ENCODE peak calls at places on chromosomes 1 and 21, in ten cellular contexts. L, Z, J, I, R, X, D, V, W and T are unnamed samples.

GRCh38 chr1:1348420-1349255 is 580 bp downstream of the DVL1 start:
- DNase-seq in L (no peak), Z (no peak), J (no peak), I (no peak), R (no peak), X (no peak), D (no peak), V (peak; percentile 50), W (no peak), T (peak; percentile 50)

GRCh38 chr1:10829965-10830515 is 33.6 kb upstream of the CASZ1 start:
- DNase-seq in L (no peak), Z (no peak), J (no peak), I (no peak), R (no peak), X (no peak), D (no peak), V (no peak), W (no peak), T (peak; percentile 40)

GRCh38 chr1:85125891-85126290 is 74.9 kb downstream of the SYDE2 start:
- DNase-seq in L (no peak), Z (no peak), J (no peak), I (no peak), R (no peak), X (no peak), D (no peak), V (no peak), W (no peak), T (no peak)

GRCh38 chr1:199929556-199929955 is 98.0 kb upstream of the NR5A2 start:
- DNase-seq in L (no peak), Z (no peak), J (no peak), I (peak; percentile 18), R (no peak), X (no peak), D (no peak), V (no peak), W (no peak), T (no peak)

GRCh38 chr1:55869050-55869449 is 653.9 kb upstream of the USP24 start:
- DNase-seq in L (no peak), Z (no peak), J (no peak), I (no peak), R (no peak), X (peak; percentile 76), D (no peak), V (peak; percentile 18), W (no peak), T (no peak)

GRCh38 chr1:237000191-237000590 is 4.0 kb downstream of the MT1HL1 start:
- DNase-seq in L (no peak), Z (no peak), J (no peak), I (no peak), R (no peak), X (no peak), D (no peak), V (no peak), W (no peak), T (no peak)

GRCh38 chr1:225897595-225898514 is 8.9 kb upstream of the LEFTY1 start:
- DNase-seq in L (no peak), Z (no peak), J (no peak), I (no peak), R (no peak), X (no peak), D (no peak), V (no peak), W (peak; percentile 92), T (no peak)

GRCh38 chr1:201383647-201384405 is 6.3 kb upstream of the TNNT2 start:
- DNase-seq in L (peak; percentile 87), Z (peak; percentile 45), J (no peak), I (peak; percentile 88), R (peak; percentile 74), X (no peak), D (peak; percentile 80), V (peak; percentile 56), W (no peak), T (no peak)

GRCh38 chr21:28148400-28149064 is 844.1 kb downstream of the LTN1 start:
- DNase-seq in L (no peak), Z (no peak), J (no peak), I (peak; percentile 48), R (peak; percentile 39), X (no peak), D (no peak), V (peak; percentile 57), W (no peak), T (no peak)

GRCh38 chr1:27979859-27980201 is 20.1 kb downstream of the XKR8 start:
- DNase-seq in L (no peak), Z (no peak), J (no peak), I (no peak), R (no peak), X (no peak), D (no peak), V (no peak), W (no peak), T (no peak)
- TF ChIP-seq CTCF in L (no peak), Z (no peak), J (no peak), I (no peak), R (no peak), X (no peak), D (no peak), V (no peak), W (no peak), T (no peak)

GRCh38 chr1:244210884-244211558 is 159.9 kb downstream of the ZBTB18 start:
- DNase-seq in L (no peak), Z (no peak), J (peak; percentile 55), I (no peak), R (no peak), X (no peak), D (no peak), V (no peak), W (no peak), T (peak; percentile 45)
- TF ChIP-seq CTCF in L (no peak), Z (peak; percentile 38), J (peak; percentile 66), I (peak; percentile 53), R (peak; percentile 56), X (no peak), D (no peak), V (peak; percentile 54), W (no peak), T (peak; percentile 43)

GRCh38 chr1:23664837-23665795 is 26.5 kb upstream of the RPL11 start:
- DNase-seq in L (no peak), Z (no peak), J (no peak), I (peak; percentile 20), R (peak; percentile 22), X (no peak), D (no peak), V (peak; percentile 51), W (peak; percentile 56), T (peak; percentile 36)

GRCh38 chr1:23667411-23667810 is 24.2 kb upstream of the RPL11 start:
- DNase-seq in L (no peak), Z (no peak), J (no peak), I (no peak), R (no peak), X (no peak), D (no peak), V (no peak), W (no peak), T (no peak)

GRCh38 chr1:23673086-23673813 is 18.4 kb upstream of the RPL11 start:
- DNase-seq in L (peak; percentile 75), Z (peak; percentile 13), J (no peak), I (peak; percentile 96), R (peak; percentile 100), X (no peak), D (no peak), V (peak; percentile 58), W (peak; percentile 38), T (peak; percentile 82)

DNA sequence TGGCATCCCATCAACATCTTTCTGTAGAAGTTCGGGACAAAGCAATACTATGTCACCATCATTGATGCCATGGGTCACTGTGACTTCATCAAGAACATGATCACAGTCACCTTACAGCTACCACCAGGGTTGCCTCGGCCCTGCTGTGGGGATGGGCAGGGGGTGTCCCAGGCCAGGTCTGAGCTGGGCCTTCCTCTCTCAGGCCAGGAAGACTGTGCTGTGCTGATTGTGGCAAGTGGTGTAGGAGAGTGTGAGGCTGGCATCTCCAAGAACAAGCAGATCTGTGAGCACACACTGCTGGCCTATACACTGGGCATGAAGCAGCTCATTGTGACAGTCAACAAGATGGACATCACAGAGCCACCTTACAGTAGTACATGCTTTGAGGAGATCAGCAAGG is 20.9 kb upstream of the RPL11 start:
- DNase-seq in L (no peak), Z (no peak), J (no peak), I (no peak), R (no peak), X (no peak), D (no peak), V (no peak), W (no peak), T (no peak)
- TF ChIP-seq CTCF in L (no peak), Z (no peak), J (no peak), I (no peak), R (no peak), X (no peak), D (no peak), V (no peak), W (no peak), T (no peak)

GRCh38 chr1:18557621-18558465 is 72.8 kb upstream of the PAX7 start:
- DNase-seq in L (no peak), Z (no peak), J (peak; percentile 40), I (peak; percentile 4), R (peak; percentile 47), X (no peak), D (no peak), V (no peak), W (no peak), T (peak; percentile 56)
- TF ChIP-seq CTCF in L (no peak), Z (no peak), J (no peak), I (no peak), R (peak; percentile 4), X (no peak), D (no peak), V (no peak), W (no peak), T (no peak)

DNA sequence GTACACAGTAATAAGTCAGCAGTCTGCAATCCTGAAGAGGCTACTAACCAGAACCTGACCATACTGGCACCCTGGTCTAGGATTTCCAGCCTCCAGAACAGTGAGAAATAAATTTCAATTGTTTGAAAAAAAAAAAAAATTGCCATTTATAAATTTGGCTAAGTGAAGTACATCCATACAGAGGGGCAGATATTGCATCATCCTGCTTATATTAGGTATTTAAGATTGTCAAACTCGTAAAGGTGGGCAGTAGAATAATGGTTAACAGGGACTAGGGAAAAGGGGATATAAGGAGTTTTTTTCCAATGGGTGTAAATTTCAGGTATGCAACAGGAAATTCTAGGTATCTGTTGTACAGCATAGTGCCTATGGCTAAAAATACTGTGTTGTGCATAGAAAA is 1250.9 kb downstream of the BRINP3 start:
- DNase-seq in L (no peak), Z (no peak), J (no peak), I (no peak), R (no peak), X (no peak), D (no peak), V (no peak), W (no peak), T (no peak)
- TF ChIP-seq CTCF in L (no peak), Z (no peak), J (no peak), I (no peak), R (no peak), X (no peak), D (no peak), V (no peak), W (no peak), T (no peak)

GRCh38 chr1:162892916-162893714 is 32.1 kb upstream of the CCDC190 start:
- DNase-seq in L (peak; percentile 80), Z (no peak), J (no peak), I (no peak), R (peak; percentile 52), X (no peak), D (no peak), V (peak; percentile 74), W (no peak), T (no peak)
- TF ChIP-seq CTCF in L (no peak), Z (no peak), J (no peak), I (no peak), R (no peak), X (no peak), D (no peak), V (no peak), W (no peak), T (no peak)